ENCODE peak calls at places on chromosomes 4 and X, in seven cellular contexts. One of them, this sample, is unnamed.

GRCh38 chr4:170391066-170391754 is 301.5 kb upstream of the AADAT start:
- DNase-seq in CD8-positive, alpha-beta T cell: no peak
- DNase-seq in CD4-positive, alpha-beta T cell: no peak
- DNase-seq in CD4-positive, CD25-positive, alpha-beta regulatory T cell: no peak
- DNase-seq in upper lobe of right lung: no peak
- DNase-seq in tibial nerve: no peak
- DNase-seq in upper lobe of left lung: no peak
- DNase-seq in this sample: no peak

GRCh38 chrX:135984220-135984619 is 1.0 kb upstream of the SLC9A6 start:
- DNase-seq in upper lobe of right lung: no peak
- DNase-seq in upper lobe of left lung: no peak
- DNase-seq in CD4-positive, CD25-positive, alpha-beta regulatory T cell: no peak
- DNase-seq in tibial nerve: no peak
- DNase-seq in CD8-positive, alpha-beta T cell: no peak
- DNase-seq in CD4-positive, alpha-beta T cell: no peak
- DNase-seq in this sample: no peak

GRCh38 chr4:168766537-168767316 is 243.3 kb downstream of the CBR4 start:
- DNase-seq in upper lobe of left lung: no peak
- DNase-seq in upper lobe of right lung: no peak
- DNase-seq in CD4-positive, alpha-beta T cell: no peak
- DNase-seq in CD4-positive, CD25-positive, alpha-beta regulatory T cell: no peak
- DNase-seq in CD8-positive, alpha-beta T cell: no peak
- DNase-seq in tibial nerve: no peak
- DNase-seq in this sample: no peak

GRCh38 chr4:168496834-168497233 is at the start of gene PALLD:
- DNase-seq in CD4-positive, alpha-beta T cell: no peak
- DNase-seq in tibial nerve: no peak
- DNase-seq in CD4-positive, CD25-positive, alpha-beta regulatory T cell: no peak
- DNase-seq in upper lobe of left lung: no peak
- DNase-seq in upper lobe of right lung: no peak
- DNase-seq in CD8-positive, alpha-beta T cell: no peak
- DNase-seq in this sample: no peak

GRCh38 chr4:162274354-162274753 is 110.6 kb upstream of the FSTL5 start:
- DNase-seq in CD4-positive, CD25-positive, alpha-beta regulatory T cell: no peak
- DNase-seq in upper lobe of left lung: no peak
- DNase-seq in CD8-positive, alpha-beta T cell: no peak
- DNase-seq in CD4-positive, alpha-beta T cell: no peak
- DNase-seq in tibial nerve: no peak
- DNase-seq in upper lobe of right lung: no peak
- DNase-seq in this sample: no peak

GRCh38 chrX:30875957-30876356 is 13.1 kb downstream of the TAB3 start:
- DNase-seq in CD8-positive, alpha-beta T cell: no peak
- DNase-seq in tibial nerve: no peak
- DNase-seq in CD4-positive, CD25-positive, alpha-beta regulatory T cell: no peak
- DNase-seq in upper lobe of left lung: no peak
- DNase-seq in CD4-positive, alpha-beta T cell: no peak
- DNase-seq in upper lobe of right lung: no peak
- DNase-seq in this sample: no peak

GRCh38 chr4:117093581-117093980 is 8.2 kb upstream of the TRAM1L1 start:
- DNase-seq in tibial nerve: no peak
- DNase-seq in upper lobe of left lung: no peak
- DNase-seq in CD4-positive, CD25-positive, alpha-beta regulatory T cell: no peak
- DNase-seq in CD4-positive, alpha-beta T cell: no peak
- DNase-seq in upper lobe of right lung: no peak
- DNase-seq in CD8-positive, alpha-beta T cell: no peak
- DNase-seq in this sample: no peak

GRCh38 chrX:63746278-63746677 is 38.7 kb downstream of the ARHGEF9 start:
- DNase-seq in tibial nerve: no peak
- DNase-seq in upper lobe of left lung: no peak
- DNase-seq in CD8-positive, alpha-beta T cell: no peak
- DNase-seq in upper lobe of right lung: no peak
- DNase-seq in CD4-positive, CD25-positive, alpha-beta regulatory T cell: no peak
- DNase-seq in CD4-positive, alpha-beta T cell: no peak
- DNase-seq in this sample: peak; percentile 38

GRCh38 chrX:152817082-152817744 is 13.3 kb downstream of the CETN2 start:
- DNase-seq in CD4-positive, CD25-positive, alpha-beta regulatory T cell: no peak
- DNase-seq in tibial nerve: no peak
- DNase-seq in upper lobe of left lung: no peak
- DNase-seq in CD4-positive, alpha-beta T cell: no peak
- DNase-seq in upper lobe of right lung: no peak
- DNase-seq in CD8-positive, alpha-beta T cell: no peak
- DNase-seq in this sample: no peak

GRCh38 chr4:39346856-39347519 is 19.2 kb downstream of the RFC1 start:
- DNase-seq in CD4-positive, CD25-positive, alpha-beta regulatory T cell: no peak
- DNase-seq in CD8-positive, alpha-beta T cell: no peak
- DNase-seq in tibial nerve: no peak
- DNase-seq in upper lobe of left lung: no peak
- DNase-seq in CD4-positive, alpha-beta T cell: no peak
- DNase-seq in upper lobe of right lung: no peak
- DNase-seq in this sample: no peak

GRCh38 chr4:147481577-147482109 is 746 bp downstream of the EDNRA start:
- DNase-seq in CD4-positive, CD25-positive, alpha-beta regulatory T cell: no peak
- DNase-seq in CD8-positive, alpha-beta T cell: no peak
- DNase-seq in upper lobe of left lung: peak; percentile 28
- DNase-seq in tibial nerve: no peak
- DNase-seq in CD4-positive, alpha-beta T cell: no peak
- DNase-seq in upper lobe of right lung: peak; percentile 57
- DNase-seq in this sample: no peak

GRCh38 chrX:74492720-74493201 is 71.5 kb downstream of the SLC16A2 start:
- DNase-seq in upper lobe of right lung: no peak
- DNase-seq in upper lobe of left lung: no peak
- DNase-seq in CD4-positive, CD25-positive, alpha-beta regulatory T cell: no peak
- DNase-seq in tibial nerve: no peak
- DNase-seq in CD8-positive, alpha-beta T cell: no peak
- DNase-seq in CD4-positive, alpha-beta T cell: no peak
- DNase-seq in this sample: no peak

GRCh38 chr4:6225469-6225868 is 25.1 kb upstream of the JAKMIP1 start:
- DNase-seq in CD4-positive, alpha-beta T cell: no peak
- DNase-seq in CD4-positive, CD25-positive, alpha-beta regulatory T cell: no peak
- DNase-seq in upper lobe of right lung: peak; percentile 46
- DNase-seq in tibial nerve: no peak
- DNase-seq in upper lobe of left lung: no peak
- DNase-seq in CD8-positive, alpha-beta T cell: no peak
- DNase-seq in this sample: no peak

GRCh38 chrX:22396408-22396807 is 123.7 kb downstream of the CBLL2 start:
- DNase-seq in upper lobe of left lung: no peak
- DNase-seq in CD4-positive, CD25-positive, alpha-beta regulatory T cell: no peak
- DNase-seq in CD4-positive, alpha-beta T cell: no peak
- DNase-seq in tibial nerve: no peak
- DNase-seq in upper lobe of right lung: no peak
- DNase-seq in CD8-positive, alpha-beta T cell: no peak
- DNase-seq in this sample: no peak

GRCh38 chrX:37685452-37686347 is at the start of gene XK:
- DNase-seq in CD4-positive, CD25-positive, alpha-beta regulatory T cell: no peak
- DNase-seq in CD4-positive, alpha-beta T cell: no peak
- DNase-seq in upper lobe of left lung: peak; percentile 47
- DNase-seq in CD8-positive, alpha-beta T cell: no peak
- DNase-seq in tibial nerve: no peak
- DNase-seq in upper lobe of right lung: peak; percentile 76
- DNase-seq in this sample: peak; percentile 47

GRCh38 chrX:37684426-37684825 is 1.2 kb upstream of the XK start:
- DNase-seq in tibial nerve: no peak
- DNase-seq in CD4-positive, alpha-beta T cell: no peak
- DNase-seq in upper lobe of left lung: no peak
- DNase-seq in upper lobe of right lung: no peak
- DNase-seq in CD4-positive, CD25-positive, alpha-beta regulatory T cell: no peak
- DNase-seq in CD8-positive, alpha-beta T cell: no peak
- DNase-seq in this sample: no peak

GRCh38 chrX:37686348-37686736 is 751 bp downstream of the XK start:
- DNase-seq in tibial nerve: no peak
- DNase-seq in CD4-positive, alpha-beta T cell: no peak
- DNase-seq in upper lobe of left lung: no peak
- DNase-seq in CD8-positive, alpha-beta T cell: no peak
- DNase-seq in upper lobe of right lung: no peak
- DNase-seq in CD4-positive, CD25-positive, alpha-beta regulatory T cell: no peak
- DNase-seq in this sample: no peak

GRCh38 chrX:37686979-37687378 is 1.4 kb downstream of the XK start:
- DNase-seq in CD4-positive, CD25-positive, alpha-beta regulatory T cell: no peak
- DNase-seq in upper lobe of left lung: no peak
- DNase-seq in upper lobe of right lung: no peak
- DNase-seq in CD8-positive, alpha-beta T cell: no peak
- DNase-seq in CD4-positive, alpha-beta T cell: no peak
- DNase-seq in tibial nerve: no peak
- DNase-seq in this sample: no peak

DNA sequence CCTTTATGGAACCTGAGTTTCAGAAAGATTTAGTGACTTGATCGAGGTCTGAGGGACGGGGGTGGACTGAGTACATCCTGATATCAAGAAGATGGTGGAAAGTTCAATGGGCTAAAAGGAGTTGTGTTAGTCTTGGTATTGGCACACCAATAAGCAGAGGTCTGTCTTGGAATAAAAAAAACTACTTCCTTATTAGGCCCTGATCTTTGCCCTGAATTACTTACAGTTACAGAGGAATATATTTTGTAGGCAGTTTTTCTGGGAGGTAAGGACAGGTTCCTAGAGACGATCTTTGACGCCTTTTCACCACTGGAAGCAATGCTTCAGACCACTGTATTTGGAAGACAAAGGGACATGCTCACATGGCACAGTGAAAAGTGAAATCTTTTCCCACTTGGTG is 673 bp upstream of the XK start:
- DNase-seq in CD4-positive, alpha-beta T cell: no peak
- DNase-seq in tibial nerve: no peak
- DNase-seq in upper lobe of right lung: no peak
- DNase-seq in CD8-positive, alpha-beta T cell: no peak
- DNase-seq in upper lobe of left lung: no peak
- DNase-seq in CD4-positive, CD25-positive, alpha-beta regulatory T cell: no peak
- DNase-seq in this sample: no peak
- H3K27ac ChIP-seq in CD4-positive, alpha-beta T cell: no peak overlapping the region
- H3K27ac ChIP-seq in tibial nerve: no peak overlapping the region
- H3K27ac ChIP-seq in upper lobe of right lung: no peak overlapping the region
- H3K27ac ChIP-seq in CD8-positive, alpha-beta T cell: no peak overlapping the region
- H3K27ac ChIP-seq in upper lobe of left lung: no peak overlapping the region
- H3K27ac ChIP-seq in CD4-positive, CD25-positive, alpha-beta regulatory T cell: no peak overlapping the region
- H3K27ac ChIP-seq in this sample: no peak overlapping the region

GRCh38 chr4:183962413-183962812 is 57.3 kb downstream of the STOX2 start:
- DNase-seq in tibial nerve: no peak
- DNase-seq in CD8-positive, alpha-beta T cell: no peak
- DNase-seq in upper lobe of left lung: no peak
- DNase-seq in CD4-positive, CD25-positive, alpha-beta regulatory T cell: no peak
- DNase-seq in upper lobe of right lung: no peak
- DNase-seq in CD4-positive, alpha-beta T cell: no peak
- DNase-seq in this sample: no peak

GRCh38 chr4:183959349-183959748 is 54.2 kb downstream of the STOX2 start:
- DNase-seq in CD8-positive, alpha-beta T cell: no peak
- DNase-seq in upper lobe of left lung: no peak
- DNase-seq in upper lobe of right lung: no peak
- DNase-seq in CD4-positive, CD25-positive, alpha-beta regulatory T cell: no peak
- DNase-seq in CD4-positive, alpha-beta T cell: no peak
- DNase-seq in tibial nerve: no peak
- DNase-seq in this sample: no peak

GRCh38 chr4:183960912-183961569 is 55.9 kb downstream of the STOX2 start:
- DNase-seq in CD8-positive, alpha-beta T cell: no peak
- DNase-seq in upper lobe of left lung: no peak
- DNase-seq in tibial nerve: no peak
- DNase-seq in CD4-positive, CD25-positive, alpha-beta regulatory T cell: no peak
- DNase-seq in upper lobe of right lung: no peak
- DNase-seq in CD4-positive, alpha-beta T cell: no peak
- DNase-seq in this sample: no peak

GRCh38 chr4:183960021-183960420 is 54.9 kb downstream of the STOX2 start:
- DNase-seq in CD4-positive, alpha-beta T cell: no peak
- DNase-seq in CD4-positive, CD25-positive, alpha-beta regulatory T cell: no peak
- DNase-seq in upper lobe of left lung: peak; percentile 30
- DNase-seq in upper lobe of right lung: no peak
- DNase-seq in CD8-positive, alpha-beta T cell: no peak
- DNase-seq in tibial nerve: peak; percentile 54
- DNase-seq in this sample: no peak

GRCh38 chr4:183961772-183962171 is 56.7 kb downstream of the STOX2 start:
- DNase-seq in upper lobe of left lung: no peak
- DNase-seq in CD4-positive, CD25-positive, alpha-beta regulatory T cell: no peak
- DNase-seq in tibial nerve: no peak
- DNase-seq in CD8-positive, alpha-beta T cell: no peak
- DNase-seq in CD4-positive, alpha-beta T cell: no peak
- DNase-seq in upper lobe of right lung: no peak
- DNase-seq in this sample: no peak
- H3K27ac ChIP-seq in upper lobe of left lung: no peak overlapping the region
- H3K27ac ChIP-seq in CD4-positive, CD25-positive, alpha-beta regulatory T cell: no peak overlapping the region
- H3K27ac ChIP-seq in tibial nerve: peak overlapping the region; percentile 85
- H3K27ac ChIP-seq in CD8-positive, alpha-beta T cell: no peak overlapping the region
- H3K27ac ChIP-seq in CD4-positive, alpha-beta T cell: no peak overlapping the region
- H3K27ac ChIP-seq in upper lobe of right lung: no peak overlapping the region
- H3K27ac ChIP-seq in this sample: no peak overlapping the region

GRCh38 chrX:39385022-39385421 is 583.8 kb downstream of the MID1IP1 start:
- DNase-seq in CD4-positive, alpha-beta T cell: no peak
- DNase-seq in CD4-positive, CD25-positive, alpha-beta regulatory T cell: no peak
- DNase-seq in CD8-positive, alpha-beta T cell: no peak
- DNase-seq in upper lobe of right lung: no peak
- DNase-seq in tibial nerve: no peak
- DNase-seq in upper lobe of left lung: no peak
- DNase-seq in this sample: no peak

GRCh38 chrX:39377171-39377570 is 575.9 kb downstream of the MID1IP1 start:
- DNase-seq in tibial nerve: no peak
- DNase-seq in CD8-positive, alpha-beta T cell: no peak
- DNase-seq in CD4-positive, CD25-positive, alpha-beta regulatory T cell: no peak
- DNase-seq in upper lobe of right lung: no peak
- DNase-seq in CD4-positive, alpha-beta T cell: no peak
- DNase-seq in upper lobe of left lung: no peak
- DNase-seq in this sample: no peak

GRCh38 chrX:39377773-39378172 is 576.5 kb downstream of the MID1IP1 start:
- DNase-seq in upper lobe of left lung: no peak
- DNase-seq in upper lobe of right lung: no peak
- DNase-seq in tibial nerve: no peak
- DNase-seq in CD8-positive, alpha-beta T cell: no peak
- DNase-seq in CD4-positive, CD25-positive, alpha-beta regulatory T cell: no peak
- DNase-seq in CD4-positive, alpha-beta T cell: no peak
- DNase-seq in this sample: no peak

DNA sequence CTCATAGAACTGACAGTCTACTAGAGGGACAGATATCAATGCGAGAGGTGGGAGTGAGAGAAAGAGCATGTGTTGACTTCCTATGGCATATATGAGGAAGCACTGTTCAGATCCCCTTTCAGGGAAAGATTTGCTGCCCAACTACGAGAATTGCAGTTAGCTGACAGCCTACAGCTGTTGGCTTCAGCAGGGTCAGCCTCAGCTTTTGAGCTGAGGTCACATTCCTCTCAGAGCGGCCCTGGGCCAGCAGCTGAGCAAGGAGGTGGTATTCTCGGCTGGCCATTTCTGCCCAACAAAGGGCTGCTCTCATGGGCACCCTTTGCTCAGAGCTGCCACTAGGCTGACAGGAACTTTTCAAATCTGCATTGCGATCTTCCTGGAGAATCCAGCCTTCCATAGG is 580.2 kb downstream of the MID1IP1 start:
- DNase-seq in upper lobe of left lung: no peak
- DNase-seq in CD4-positive, CD25-positive, alpha-beta regulatory T cell: no peak
- DNase-seq in CD8-positive, alpha-beta T cell: no peak
- DNase-seq in tibial nerve: no peak
- DNase-seq in CD4-positive, alpha-beta T cell: no peak
- DNase-seq in upper lobe of right lung: no peak
- DNase-seq in this sample: no peak
- H3K27ac ChIP-seq in upper lobe of left lung: no peak overlapping the region
- H3K27ac ChIP-seq in CD4-positive, CD25-positive, alpha-beta regulatory T cell: no peak overlapping the region
- H3K27ac ChIP-seq in CD8-positive, alpha-beta T cell: no peak overlapping the region
- H3K27ac ChIP-seq in tibial nerve: peak overlapping the region; percentile 13
- H3K27ac ChIP-seq in CD4-positive, alpha-beta T cell: no peak overlapping the region
- H3K27ac ChIP-seq in upper lobe of right lung: no peak overlapping the region
- H3K27ac ChIP-seq in this sample: no peak overlapping the region

GRCh38 chr4:1216076-1216614 is 32.8 kb downstream of the CTBP1 start:
- DNase-seq in CD4-positive, CD25-positive, alpha-beta regulatory T cell: no peak
- DNase-seq in CD8-positive, alpha-beta T cell: no peak
- DNase-seq in upper lobe of right lung: no peak
- DNase-seq in CD4-positive, alpha-beta T cell: no peak
- DNase-seq in tibial nerve: no peak
- DNase-seq in upper lobe of left lung: no peak
- DNase-seq in this sample: peak; percentile 27
- H3K27ac ChIP-seq in CD4-positive, CD25-positive, alpha-beta regulatory T cell: peak overlapping the region; percentile 25
- H3K27ac ChIP-seq in CD8-positive, alpha-beta T cell: no peak overlapping the region
- H3K27ac ChIP-seq in upper lobe of right lung: no peak overlapping the region
- H3K27ac ChIP-seq in CD4-positive, alpha-beta T cell: no peak overlapping the region
- H3K27ac ChIP-seq in tibial nerve: peak overlapping the region; percentile 63
- H3K27ac ChIP-seq in upper lobe of left lung: no peak overlapping the region
- H3K27ac ChIP-seq in this sample: peak overlapping the region; percentile 29

GRCh38 chr4:26330946-26331345 is 10.1 kb downstream of the RBPJ start:
- DNase-seq in CD4-positive, CD25-positive, alpha-beta regulatory T cell: no peak
- DNase-seq in CD8-positive, alpha-beta T cell: no peak
- DNase-seq in upper lobe of left lung: no peak
- DNase-seq in tibial nerve: no peak
- DNase-seq in upper lobe of right lung: no peak
- DNase-seq in CD4-positive, alpha-beta T cell: no peak
- DNase-seq in this sample: no peak
- H3K27ac ChIP-seq in CD4-positive, CD25-positive, alpha-beta regulatory T cell: no peak overlapping the region
- H3K27ac ChIP-seq in CD8-positive, alpha-beta T cell: no peak overlapping the region
- H3K27ac ChIP-seq in upper lobe of left lung: no peak overlapping the region
- H3K27ac ChIP-seq in tibial nerve: no peak overlapping the region
- H3K27ac ChIP-seq in upper lobe of right lung: no peak overlapping the region
- H3K27ac ChIP-seq in CD4-positive, alpha-beta T cell: no peak overlapping the region
- H3K27ac ChIP-seq in this sample: no peak overlapping the region